ENCODE peak calls at places on chromosome 22, in eight cellular contexts. One of them, this sample, is unnamed.

GRCh38 chr22:49521787-49522224 is 305.9 kb downstream of the BRD1 start:
- DNase-seq in aorta: no peak
- DNase-seq in A549: no peak
- DNase-seq in lower lobe of right lung: no peak
- DNase-seq in substantia nigra: no peak
- DNase-seq in CD4-positive, alpha-beta memory T cell: no peak
- DNase-seq in IMR-90: no peak
- DNase-seq in suprapubic skin: no peak
- DNase-seq in this sample: no peak

GRCh38 chr22:25420925-25421904 is 143.3 kb upstream of the GRK3 start:
- DNase-seq in CD4-positive, alpha-beta memory T cell: no peak
- DNase-seq in substantia nigra: no peak
- DNase-seq in aorta: no peak
- DNase-seq in suprapubic skin: no peak
- DNase-seq in A549: no peak
- DNase-seq in lower lobe of right lung: no peak
- DNase-seq in IMR-90: no peak
- DNase-seq in this sample: no peak

GRCh38 chr22:48895831-48896765 is 931.6 kb downstream of the BRD1 start:
- DNase-seq in suprapubic skin: no peak
- DNase-seq in aorta: no peak
- DNase-seq in lower lobe of right lung: no peak
- DNase-seq in IMR-90: no peak
- DNase-seq in substantia nigra: no peak
- DNase-seq in A549: no peak
- DNase-seq in CD4-positive, alpha-beta memory T cell: no peak
- DNase-seq in this sample: no peak

GRCh38 chr22:23131931-23132330 is 9.9 kb downstream of the RSPH14 start:
- DNase-seq in IMR-90: no peak
- DNase-seq in lower lobe of right lung: no peak
- DNase-seq in CD4-positive, alpha-beta memory T cell: no peak
- DNase-seq in substantia nigra: no peak
- DNase-seq in A549: no peak
- DNase-seq in aorta: no peak
- DNase-seq in suprapubic skin: no peak
- DNase-seq in this sample: no peak

GRCh38 chr22:42062506-42063190 is 8.0 kb downstream of the NAGA start:
- DNase-seq in substantia nigra: no peak
- DNase-seq in aorta: no peak
- DNase-seq in lower lobe of right lung: no peak
- DNase-seq in CD4-positive, alpha-beta memory T cell: no peak
- DNase-seq in suprapubic skin: no peak
- DNase-seq in IMR-90: no peak
- DNase-seq in A549: no peak
- DNase-seq in this sample: no peak

GRCh38 chr22:29073618-29074275 is 912 bp downstream of the KREMEN1 start:
- DNase-seq in IMR-90: no peak
- DNase-seq in lower lobe of right lung: peak
- DNase-seq in CD4-positive, alpha-beta memory T cell: no peak
- DNase-seq in aorta: peak
- DNase-seq in suprapubic skin: peak
- DNase-seq in substantia nigra: no peak
- DNase-seq in A549: no peak
- DNase-seq in this sample: no peak

GRCh38 chr22:28582806-28583205 is 96.8 kb downstream of the TTC28 start:
- DNase-seq in lower lobe of right lung: no peak
- DNase-seq in CD4-positive, alpha-beta memory T cell: no peak
- DNase-seq in IMR-90: peak
- DNase-seq in aorta: no peak
- DNase-seq in suprapubic skin: no peak
- DNase-seq in substantia nigra: no peak
- DNase-seq in A549: no peak
- DNase-seq in this sample: peak

GRCh38 chr22:39999144-39999757 is 4.5 kb downstream of the FAM83F start:
- DNase-seq in suprapubic skin: no peak
- DNase-seq in CD4-positive, alpha-beta memory T cell: no peak
- DNase-seq in lower lobe of right lung: no peak
- DNase-seq in substantia nigra: no peak
- DNase-seq in IMR-90: peak
- DNase-seq in aorta: peak
- DNase-seq in A549: peak
- DNase-seq in this sample: no peak

GRCh38 chr22:19197997-19198865 is 19.7 kb upstream of the SLC25A1 start:
- DNase-seq in IMR-90: no peak
- DNase-seq in A549: no peak
- DNase-seq in substantia nigra: no peak
- DNase-seq in aorta: peak
- DNase-seq in lower lobe of right lung: no peak
- DNase-seq in CD4-positive, alpha-beta memory T cell: no peak
- DNase-seq in suprapubic skin: no peak
- DNase-seq in this sample: no peak

GRCh38 chr22:26383968-26384576 is 45.0 kb upstream of the ASPHD2 start:
- DNase-seq in aorta: no peak
- DNase-seq in suprapubic skin: no peak
- DNase-seq in A549: no peak
- DNase-seq in CD4-positive, alpha-beta memory T cell: no peak
- DNase-seq in IMR-90: no peak
- DNase-seq in substantia nigra: no peak
- DNase-seq in lower lobe of right lung: no peak
- DNase-seq in this sample: no peak

GRCh38 chr22:20013382-20013871 is 3.2 kb downstream of the ARVCF start:
- DNase-seq in lower lobe of right lung: peak
- DNase-seq in CD4-positive, alpha-beta memory T cell: no peak
- DNase-seq in A549: no peak
- DNase-seq in IMR-90: peak
- DNase-seq in substantia nigra: peak
- DNase-seq in suprapubic skin: no peak
- DNase-seq in aorta: peak
- DNase-seq in this sample: no peak

GRCh38 chr22:28759861-28760560 is 12.5 kb upstream of the CCDC117 start:
- DNase-seq in A549: no peak
- DNase-seq in substantia nigra: no peak
- DNase-seq in CD4-positive, alpha-beta memory T cell: no peak
- DNase-seq in suprapubic skin: no peak
- DNase-seq in aorta: no peak
- DNase-seq in IMR-90: peak
- DNase-seq in lower lobe of right lung: no peak
- DNase-seq in this sample: no peak

GRCh38 chr22:24969588-24970301 is 17.2 kb downstream of the KIAA1671 start:
- DNase-seq in suprapubic skin: no peak
- DNase-seq in IMR-90: no peak
- DNase-seq in lower lobe of right lung: no peak
- DNase-seq in A549: no peak
- DNase-seq in aorta: no peak
- DNase-seq in substantia nigra: no peak
- DNase-seq in CD4-positive, alpha-beta memory T cell: no peak
- DNase-seq in this sample: no peak

GRCh38 chr22:42902875-42903510 is 45.9 kb upstream of the ARFGAP3 start:
- DNase-seq in lower lobe of right lung: no peak
- DNase-seq in CD4-positive, alpha-beta memory T cell: no peak
- DNase-seq in substantia nigra: no peak
- DNase-seq in IMR-90: peak
- DNase-seq in A549: no peak
- DNase-seq in suprapubic skin: no peak
- DNase-seq in aorta: no peak
- DNase-seq in this sample: peak

GRCh38 chr22:30694171-30694637 is 470 bp upstream of the OSBP2 start:
- DNase-seq in A549: peak
- DNase-seq in suprapubic skin: no peak
- DNase-seq in substantia nigra: peak
- DNase-seq in IMR-90: peak
- DNase-seq in lower lobe of right lung: peak
- DNase-seq in CD4-positive, alpha-beta memory T cell: peak
- DNase-seq in aorta: peak
- DNase-seq in this sample: peak

GRCh38 chr22:44047891-44048301 is 23.8 kb downstream of the PARVB start:
- DNase-seq in aorta: no peak
- DNase-seq in A549: no peak
- DNase-seq in suprapubic skin: no peak
- DNase-seq in IMR-90: no peak
- DNase-seq in lower lobe of right lung: no peak
- DNase-seq in CD4-positive, alpha-beta memory T cell: no peak
- DNase-seq in substantia nigra: no peak
- DNase-seq in this sample: no peak

GRCh38 chr22:44049369-44050231 is 25.5 kb downstream of the PARVB start:
- DNase-seq in aorta: no peak
- DNase-seq in CD4-positive, alpha-beta memory T cell: no peak
- DNase-seq in substantia nigra: no peak
- DNase-seq in IMR-90: no peak
- DNase-seq in suprapubic skin: no peak
- DNase-seq in A549: no peak
- DNase-seq in lower lobe of right lung: no peak
- DNase-seq in this sample: no peak

GRCh38 chr22:44046485-44047141 is 22.5 kb downstream of the PARVB start:
- DNase-seq in aorta: no peak
- DNase-seq in IMR-90: no peak
- DNase-seq in lower lobe of right lung: no peak
- DNase-seq in suprapubic skin: no peak
- DNase-seq in CD4-positive, alpha-beta memory T cell: no peak
- DNase-seq in substantia nigra: no peak
- DNase-seq in A549: no peak
- DNase-seq in this sample: no peak

GRCh38 chr22:44042822-44043221 is 18.7 kb downstream of the PARVB start:
- DNase-seq in aorta: no peak
- DNase-seq in A549: no peak
- DNase-seq in lower lobe of right lung: no peak
- DNase-seq in suprapubic skin: no peak
- DNase-seq in IMR-90: peak
- DNase-seq in substantia nigra: no peak
- DNase-seq in CD4-positive, alpha-beta memory T cell: no peak
- DNase-seq in this sample: peak

GRCh38 chr22:44045171-44045570 is 21.1 kb downstream of the PARVB start:
- DNase-seq in IMR-90: peak
- DNase-seq in substantia nigra: no peak
- DNase-seq in CD4-positive, alpha-beta memory T cell: no peak
- DNase-seq in suprapubic skin: no peak
- DNase-seq in A549: no peak
- DNase-seq in lower lobe of right lung: no peak
- DNase-seq in aorta: no peak
- DNase-seq in this sample: no peak
- H3K27ac ChIP-seq in IMR-90: no peak
- H3K27ac ChIP-seq in substantia nigra: no peak
- H3K27ac ChIP-seq in CD4-positive, alpha-beta memory T cell: no peak
- H3K27ac ChIP-seq in suprapubic skin: no peak
- H3K27ac ChIP-seq in A549: no peak
- H3K27ac ChIP-seq in lower lobe of right lung: no peak
- H3K27ac ChIP-seq in aorta: no peak
- H3K27ac ChIP-seq in this sample: no peak

GRCh38 chr22:31927562-31927961 is 16.8 kb upstream of the YWHAH start:
- DNase-seq in A549: no peak
- DNase-seq in CD4-positive, alpha-beta memory T cell: no peak
- DNase-seq in IMR-90: no peak
- DNase-seq in lower lobe of right lung: no peak
- DNase-seq in aorta: no peak
- DNase-seq in suprapubic skin: no peak
- DNase-seq in substantia nigra: no peak
- DNase-seq in this sample: no peak
- H3K27ac ChIP-seq in A549: no peak
- H3K27ac ChIP-seq in CD4-positive, alpha-beta memory T cell: no peak
- H3K27ac ChIP-seq in IMR-90: no peak
- H3K27ac ChIP-seq in lower lobe of right lung: no peak
- H3K27ac ChIP-seq in aorta: no peak
- H3K27ac ChIP-seq in suprapubic skin: no peak
- H3K27ac ChIP-seq in substantia nigra: no peak
- H3K27ac ChIP-seq in this sample: no peak

GRCh38 chr22:36469094-36469710 is 12.2 kb downstream of the TXN2 start:
- DNase-seq in IMR-90: no peak
- DNase-seq in lower lobe of right lung: no peak
- DNase-seq in suprapubic skin: no peak
- DNase-seq in A549: no peak
- DNase-seq in aorta: no peak
- DNase-seq in substantia nigra: no peak
- DNase-seq in CD4-positive, alpha-beta memory T cell: no peak
- DNase-seq in this sample: no peak

GRCh38 chr22:36472689-36473088 is 8.8 kb downstream of the TXN2 start:
- DNase-seq in CD4-positive, alpha-beta memory T cell: no peak
- DNase-seq in lower lobe of right lung: no peak
- DNase-seq in suprapubic skin: no peak
- DNase-seq in aorta: no peak
- DNase-seq in substantia nigra: no peak
- DNase-seq in A549: no peak
- DNase-seq in IMR-90: no peak
- DNase-seq in this sample: no peak

GRCh38 chr22:36470162-36470993 is 11.1 kb downstream of the TXN2 start:
- DNase-seq in IMR-90: peak
- DNase-seq in aorta: peak
- DNase-seq in lower lobe of right lung: peak
- DNase-seq in suprapubic skin: peak
- DNase-seq in substantia nigra: peak
- DNase-seq in A549: peak
- DNase-seq in CD4-positive, alpha-beta memory T cell: peak
- DNase-seq in this sample: peak

GRCh38 chr22:36470994-36471331 is 10.5 kb downstream of the TXN2 start:
- DNase-seq in aorta: no peak
- DNase-seq in suprapubic skin: no peak
- DNase-seq in A549: no peak
- DNase-seq in substantia nigra: no peak
- DNase-seq in IMR-90: peak
- DNase-seq in lower lobe of right lung: no peak
- DNase-seq in CD4-positive, alpha-beta memory T cell: no peak
- DNase-seq in this sample: no peak

GRCh38 chr22:36471341-36471821 is 10.1 kb downstream of the TXN2 start:
- DNase-seq in suprapubic skin: no peak
- DNase-seq in aorta: no peak
- DNase-seq in CD4-positive, alpha-beta memory T cell: no peak
- DNase-seq in A549: no peak
- DNase-seq in IMR-90: peak
- DNase-seq in lower lobe of right lung: no peak
- DNase-seq in substantia nigra: no peak
- DNase-seq in this sample: no peak
- H3K27ac ChIP-seq in suprapubic skin: peak
- H3K27ac ChIP-seq in aorta: peak
- H3K27ac ChIP-seq in CD4-positive, alpha-beta memory T cell: no peak
- H3K27ac ChIP-seq in A549: no peak
- H3K27ac ChIP-seq in IMR-90: peak
- H3K27ac ChIP-seq in lower lobe of right lung: no peak
- H3K27ac ChIP-seq in substantia nigra: no peak
- H3K27ac ChIP-seq in this sample: peak

DNA sequence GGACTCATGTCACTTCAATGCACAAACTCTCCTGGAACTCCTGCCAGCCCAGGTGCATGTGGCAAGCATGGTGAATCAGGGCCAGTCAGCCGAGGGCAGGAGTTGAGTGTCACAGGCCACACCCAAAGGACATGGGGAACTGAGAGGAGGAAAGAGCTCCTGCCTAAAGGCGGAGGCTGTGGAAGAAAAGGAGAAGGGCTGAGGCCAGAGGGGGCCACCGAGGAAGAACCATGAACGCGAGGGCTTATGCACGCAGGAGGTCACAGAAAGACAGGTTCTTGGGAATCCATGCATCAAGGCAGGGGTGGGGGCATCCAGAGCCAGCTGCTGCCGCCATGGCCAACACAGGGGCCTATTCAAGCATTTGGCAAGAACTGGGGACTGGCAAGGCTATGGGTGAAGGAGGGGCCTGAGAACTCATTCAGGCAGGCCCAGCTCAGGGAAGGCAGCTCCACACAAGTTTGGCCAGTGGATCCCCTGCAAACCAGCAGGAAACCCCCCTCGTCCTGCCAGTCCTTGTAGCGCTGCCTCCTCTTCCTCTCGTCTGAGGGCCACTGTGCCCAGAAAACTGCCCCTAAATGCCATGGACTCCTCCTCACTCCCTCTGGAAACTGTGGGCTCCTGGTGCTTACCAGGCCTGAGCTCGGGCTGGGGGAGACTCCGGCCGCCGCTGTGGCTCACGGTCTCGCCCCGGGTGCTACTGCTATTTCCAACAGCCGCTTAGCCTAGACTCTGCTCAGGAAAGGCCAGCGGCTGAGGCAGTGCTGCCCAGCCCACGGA is 15.4 kb downstream of the PPM1F start:
- DNase-seq in CD4-positive, alpha-beta memory T cell: no peak
- DNase-seq in aorta: no peak
- DNase-seq in suprapubic skin: peak
- DNase-seq in A549: no peak
- DNase-seq in IMR-90: no peak
- DNase-seq in substantia nigra: peak
- DNase-seq in lower lobe of right lung: peak
- DNase-seq in this sample: no peak
- H3K27ac ChIP-seq in CD4-positive, alpha-beta memory T cell: peak
- H3K27ac ChIP-seq in aorta: peak
- H3K27ac ChIP-seq in suprapubic skin: peak
- H3K27ac ChIP-seq in A549: peak
- H3K27ac ChIP-seq in IMR-90: peak
- H3K27ac ChIP-seq in substantia nigra: peak
- H3K27ac ChIP-seq in lower lobe of right lung: peak
- H3K27ac ChIP-seq in this sample: peak

This sample was measured in AG04450.